ENCODE peak calls at places on chromosomes 12 and 14, in seven cellular contexts. Z, G, F, B, C, M and Y are unnamed samples.

GRCh38 chr12:4506870-4507269 is 31.8 kb upstream of the RAD51AP1 start:
- DNase-seq in C (no peak), B (peak), Z (no peak), F (no peak), G (no peak), M (no peak), Y (no peak)

GRCh38 chr14:31137214-31137889 is 70.2 kb downstream of the HECTD1 start:
- DNase-seq in M (no peak), G (no peak), B (no peak), Z (no peak), F (no peak), C (no peak), Y (no peak)

GRCh38 chr12:72272731-72273498 is 745 bp downstream of the TRHDE start:
- DNase-seq in M (no peak), Z (peak), C (peak), B (peak), F (no peak), G (peak), Y (no peak)

GRCh38 chr12:51852404-51853137 is 4.1 kb upstream of the FIGNL2 start:
- DNase-seq in M (no peak), Z (no peak), C (no peak), G (no peak), F (no peak), B (no peak), Y (no peak)

GRCh38 chr12:76919388-76920181 is 40.8 kb upstream of the CSRP2 start:
- DNase-seq in B (no peak), F (no peak), C (no peak), G (no peak), M (no peak), Z (no peak), Y (no peak)

GRCh38 chr14:103356151-103356766 is 22.2 kb downstream of the EIF5 start:
- DNase-seq in F (no peak), Z (no peak), G (no peak), M (no peak), B (no peak), C (no peak), Y (no peak)

GRCh38 chr12:33752854-33753253 is 269.4 kb upstream of the ALG10 start:
- DNase-seq in B (no peak), C (no peak), G (no peak), F (no peak), Z (no peak), M (no peak), Y (no peak)

GRCh38 chr14:69535230-69535848 is 39.3 kb downstream of the CCDC177 start:
- DNase-seq in Z (peak), F (peak), C (peak), M (no peak), B (peak), G (peak), Y (no peak)

GRCh38 chr12:47534695-47535094 is 171.1 kb downstream of the RPAP3 start:
- DNase-seq in Z (peak), G (no peak), F (no peak), C (no peak), B (peak), M (no peak), Y (no peak)

GRCh38 chr14:30214456-30215090 is 286.9 kb upstream of the PRKD1 start:
- DNase-seq in C (no peak), F (no peak), Z (peak), M (no peak), G (no peak), B (peak), Y (no peak)

GRCh38 chr12:48937170-48937569 is 11.9 kb upstream of the FKBP11 start:
- DNase-seq in F (no peak), B (no peak), Z (peak), C (peak), G (no peak), M (no peak), Y (no peak)
- TF ChIP-seq CTCF in F (no peak), B (no peak), Z (peak), C (peak), G (no peak), M (no peak), Y (no peak)

GRCh38 chr12:50246159-50246865 is 37.0 kb downstream of the LIMA1 start:
- DNase-seq in C (no peak), G (no peak), M (no peak), F (no peak), Z (no peak), B (no peak), Y (no peak)

GRCh38 chr12:50248406-50248805 is 34.9 kb downstream of the LIMA1 start:
- DNase-seq in F (no peak), M (no peak), C (no peak), G (no peak), B (no peak), Z (no peak), Y (no peak)

GRCh38 chr12:50249464-50250229 is 33.7 kb downstream of the LIMA1 start:
- DNase-seq in C (no peak), F (no peak), M (no peak), G (no peak), B (no peak), Z (no peak), Y (no peak)

GRCh38 chr12:50248883-50249282 is 34.4 kb downstream of the LIMA1 start:
- DNase-seq in C (no peak), G (no peak), Z (no peak), M (no peak), F (no peak), B (no peak), Y (no peak)

DNA sequence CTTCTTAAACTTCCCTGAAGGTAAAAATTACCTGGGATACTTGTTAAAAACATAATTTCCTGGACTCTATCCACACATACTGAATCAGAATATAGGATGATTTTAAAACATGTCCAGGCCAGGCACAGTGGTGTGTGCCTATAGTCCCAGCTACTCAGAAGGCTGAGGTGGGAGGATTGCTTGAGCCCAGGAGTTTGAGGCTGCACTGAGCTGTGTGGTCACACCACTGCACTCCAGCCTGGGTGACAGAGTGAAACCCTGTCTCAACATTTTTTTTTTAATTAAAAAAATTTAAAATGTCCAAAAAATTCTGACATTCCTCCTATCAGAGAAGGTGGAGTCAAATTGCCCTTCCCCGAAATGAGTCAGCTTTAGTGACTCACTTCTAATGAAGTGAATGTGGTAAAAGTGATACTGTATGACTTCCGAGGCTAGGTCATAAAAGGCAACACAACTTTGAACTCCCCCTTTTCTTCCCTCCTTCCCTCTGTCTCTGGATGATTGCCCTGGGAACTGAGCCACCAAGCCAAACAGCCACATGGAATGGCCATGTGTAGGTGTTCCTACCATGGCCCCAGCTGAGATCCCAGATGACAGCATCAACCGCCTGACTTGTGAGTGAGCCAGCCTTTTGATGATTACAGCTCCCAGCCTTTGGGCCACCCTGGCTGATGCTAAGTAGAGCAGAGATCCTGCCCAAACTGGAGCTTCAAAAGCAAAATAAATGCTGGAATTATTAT is 36.3 kb downstream of the LIMA1 start:
- DNase-seq in B (peak), M (no peak), G (no peak), F (peak), C (no peak), Z (peak), Y (no peak)
- H3K27ac ChIP-seq in B (peak), M (no peak), G (no peak), F (peak), C (no peak), Z (no peak), Y (peak)

DNA sequence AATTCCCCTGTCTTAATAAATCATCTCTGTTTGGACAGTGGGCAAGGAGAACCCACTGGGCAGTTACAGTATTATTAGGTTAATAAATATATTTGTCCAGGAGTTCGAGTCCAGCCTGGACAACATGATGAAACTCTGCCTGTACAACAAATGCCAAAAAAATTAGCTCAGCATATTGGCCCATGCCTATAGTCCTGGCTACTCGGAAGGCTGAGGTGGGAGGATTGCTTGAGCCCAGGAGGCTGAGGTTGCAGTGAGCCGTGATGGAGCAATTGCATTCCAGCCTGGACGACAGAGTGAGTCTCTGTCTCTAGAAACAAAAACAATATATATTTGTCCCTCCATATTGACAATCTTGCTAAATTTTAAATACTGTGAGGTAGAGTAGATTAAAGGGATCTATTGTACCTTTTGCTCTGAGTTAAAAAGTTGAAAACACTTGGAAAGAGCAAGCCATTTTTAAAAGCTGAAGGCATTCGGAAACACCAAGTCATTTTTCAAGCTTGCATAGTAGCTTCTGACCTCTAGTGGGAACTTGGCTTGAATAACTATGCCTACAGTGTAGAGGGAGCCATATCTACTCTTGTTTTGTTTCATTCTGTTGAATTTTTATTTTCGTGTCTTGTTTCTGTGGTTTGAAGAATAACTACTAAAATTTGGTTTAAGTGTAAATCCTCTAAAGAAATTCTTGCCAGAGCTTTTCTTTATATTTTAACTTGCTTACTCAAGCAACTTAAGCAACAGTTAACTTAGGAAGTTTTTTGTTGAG is 14.6 kb upstream of the EEA1 start:
- DNase-seq in G (no peak), B (peak), C (no peak), F (no peak), M (no peak), Z (no peak), Y (no peak)
- TF ChIP-seq CTCF in G (no peak), B (no peak), C (peak), F (no peak), M (no peak), Z (peak), Y (no peak)

DNA sequence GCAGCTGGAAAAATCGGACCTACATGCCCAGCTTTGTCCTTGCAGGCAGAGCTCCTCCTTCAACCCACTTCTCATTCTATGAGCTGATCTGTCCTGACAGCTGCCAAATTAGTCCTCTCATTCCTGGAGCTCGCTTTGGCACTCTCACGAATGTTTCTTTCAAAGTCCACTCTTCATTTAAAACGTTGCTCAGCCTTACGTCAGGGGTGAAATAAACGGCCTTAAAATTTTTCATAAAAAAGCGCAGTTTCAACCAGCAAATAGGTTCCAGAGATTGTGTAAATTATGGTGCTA is 120.9 kb upstream of the HIF1A start:
- DNase-seq in M (no peak), G (no peak), B (no peak), F (no peak), C (no peak), Z (no peak), Y (no peak)
- H3K27ac ChIP-seq in M (no peak), G (no peak), B (peak), F (no peak), C (no peak), Z (no peak), Y (peak)

GRCh38 chr12:65923228-65923627 is 98.9 kb downstream of the HMGA2 start:
- DNase-seq in Z (no peak), F (no peak), G (no peak), B (no peak), C (no peak), M (no peak), Y (no peak)
- TF ChIP-seq CTCF in Z (peak), F (no peak), G (no peak), B (peak), C (peak), M (no peak), Y (no peak)

DNA sequence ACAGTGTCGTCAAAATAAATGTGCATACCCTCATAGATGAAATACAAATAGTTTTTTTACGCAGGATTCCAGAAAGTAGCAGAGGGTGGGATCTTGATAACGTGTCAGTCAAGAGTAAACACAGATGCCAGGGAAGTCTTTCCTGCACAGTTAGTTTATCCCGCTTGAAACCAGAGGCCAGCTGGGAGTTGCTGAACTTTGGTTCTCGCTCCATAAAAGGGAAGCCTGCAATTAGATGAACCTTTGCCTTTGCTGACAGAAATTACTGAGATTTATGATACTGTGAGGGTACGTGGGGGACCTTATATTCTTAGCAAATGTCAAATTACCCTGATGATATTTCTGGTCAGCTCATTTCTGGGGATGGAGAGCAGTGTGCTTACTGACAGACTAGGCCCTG is 18.9 kb downstream of the FAR2 start:
- DNase-seq in G (no peak), C (no peak), Z (no peak), F (no peak), M (no peak), B (no peak), Y (no peak)
- H3K27ac ChIP-seq in G (no peak), C (no peak), Z (no peak), F (no peak), M (no peak), B (no peak), Y (peak)